ENCODE peak calls at places on chromosomes 13 and 19, in ten cellular contexts. P is right cardiac atrium; I is K562; X is naive thymus-derived CD4-positive, alpha-beta T cell; S is SJSA1; L is SK-N-SH; M is upper lobe of right lung; D is SJCRH30; V is esophagus muscularis mucosa; O is CD8-positive, alpha-beta T cell. C is an unnamed sample.

GRCh38 chr13:95494082-95494681 is 58.3 kb upstream of the CLDN10 start:
- DNase-seq in P (no peak), I (peak; percentile 59), X (no peak), S (peak; percentile 44), L (peak; percentile 62), M (no peak), D (peak; percentile 78), V (no peak), O (no peak), C (peak; percentile 32)

GRCh38 chr19:43726736-43727592 is 11.1 kb downstream of the IRGC start:
- DNase-seq in P (peak; percentile 70), I (no peak), X (no peak), S (no peak), L (no peak), M (no peak), D (no peak), V (no peak), O (no peak), C (no peak)

GRCh38 chr13:90232291-90232690 is 1115.2 kb upstream of the MIR17HG start:
- DNase-seq in P (no peak), I (no peak), X (no peak), S (no peak), L (no peak), M (no peak), D (no peak), V (no peak), O (no peak), C (no peak)

GRCh38 chr13:23430664-23431063 is 2.8 kb downstream of the SACS start:
- DNase-seq in P (no peak), I (no peak), X (no peak), S (no peak), L (peak; percentile 36), M (no peak), D (no peak), V (peak; percentile 17), O (no peak), C (no peak)

GRCh38 chr19:3423183-3423829 is 56.9 kb downstream of the NFIC start:
- DNase-seq in P (peak; percentile 87), I (peak; percentile 61), X (no peak), S (no peak), L (peak; percentile 85), M (no peak), D (no peak), V (no peak), O (no peak), C (peak; percentile 73)

GRCh38 chr19:49920624-49921363 is 8.2 kb upstream of the ATF5 start:
- DNase-seq in P (no peak), I (no peak), X (no peak), S (no peak), L (no peak), M (no peak), D (no peak), V (no peak), O (no peak), C (no peak)

GRCh38 chr13:30806784-30807183 is 71.4 kb downstream of the ALOX5AP start:
- DNase-seq in P (no peak), I (no peak), X (no peak), S (no peak), L (no peak), M (no peak), D (no peak), V (no peak), O (no peak), C (no peak)

GRCh38 chr13:101811881-101812280 is 359.4 kb downstream of the ITGBL1 start:
- DNase-seq in P (no peak), I (no peak), X (no peak), S (no peak), L (no peak), M (no peak), D (no peak), V (no peak), O (no peak), C (no peak)

GRCh38 chr13:24207841-24208240 is 47.3 kb downstream of the SPATA13 start:
- DNase-seq in P (no peak), I (no peak), X (no peak), S (no peak), L (no peak), M (no peak), D (no peak), V (no peak), O (no peak), C (no peak)

GRCh38 chr19:52922841-52923781 is at the start of gene ZNF888:
- DNase-seq in P (peak; percentile 95), I (peak; percentile 88), X (peak; percentile 66), S (peak; percentile 84), L (peak; percentile 91), M (peak; percentile 96), D (peak; percentile 87), V (peak; percentile 98), O (peak; percentile 74), C (peak; percentile 83)

GRCh38 chr13:20127563-20128458 is 33.0 kb downstream of the GJA3 start:
- DNase-seq in P (peak; percentile 86), I (no peak), X (no peak), S (peak; percentile 54), L (peak; percentile 87), M (peak; percentile 88), D (peak; percentile 64), V (no peak), O (no peak), C (peak; percentile 67)

GRCh38 chr13:47066261-47066660 is 169.4 kb upstream of the HTR2A start:
- DNase-seq in P (no peak), I (no peak), X (no peak), S (no peak), L (no peak), M (no peak), D (no peak), V (no peak), O (no peak), C (no peak)

GRCh38 chr13:106117640-106118039 is 417.8 kb downstream of the EFNB2 start:
- DNase-seq in P (no peak), I (no peak), X (no peak), S (no peak), L (no peak), M (no peak), D (no peak), V (no peak), O (no peak), C (no peak)

GRCh38 chr13:31282741-31283455 is 83.1 kb downstream of the B3GLCT start:
- DNase-seq in P (no peak), I (no peak), X (no peak), S (no peak), L (no peak), M (no peak), D (no peak), V (no peak), O (no peak), C (no peak)

DNA sequence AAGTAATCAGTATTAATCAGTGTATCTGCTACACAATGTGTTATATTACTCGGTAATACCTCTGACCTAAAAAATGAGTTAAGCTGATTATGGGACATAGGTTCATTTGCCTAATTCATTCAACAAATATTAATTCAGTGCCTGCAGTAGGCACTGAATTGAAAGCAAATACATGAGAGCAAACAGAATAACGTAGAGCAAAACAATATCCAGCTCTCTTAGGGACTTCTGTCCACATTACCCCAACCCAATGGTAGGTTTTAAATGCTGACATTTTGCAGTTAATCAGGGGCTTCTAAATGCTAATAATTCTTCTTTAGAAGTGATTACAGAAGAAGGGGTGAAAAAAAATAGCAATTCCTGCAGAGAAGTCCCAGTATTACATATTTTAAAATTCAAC is 4.9 kb downstream of the RCBTB2 start:
- DNase-seq in P (no peak), I (no peak), X (no peak), S (no peak), L (no peak), M (no peak), D (no peak), V (no peak), O (no peak), C (no peak)
- H3K4me3 ChIP-seq in P (peak overlapping the region; percentile 42), I (no peak overlapping the region), X (no peak overlapping the region), S (no peak overlapping the region), L (no peak overlapping the region), M (no peak overlapping the region), D (no peak overlapping the region), V (no peak overlapping the region), O (no peak overlapping the region), C (no peak overlapping the region)

DNA sequence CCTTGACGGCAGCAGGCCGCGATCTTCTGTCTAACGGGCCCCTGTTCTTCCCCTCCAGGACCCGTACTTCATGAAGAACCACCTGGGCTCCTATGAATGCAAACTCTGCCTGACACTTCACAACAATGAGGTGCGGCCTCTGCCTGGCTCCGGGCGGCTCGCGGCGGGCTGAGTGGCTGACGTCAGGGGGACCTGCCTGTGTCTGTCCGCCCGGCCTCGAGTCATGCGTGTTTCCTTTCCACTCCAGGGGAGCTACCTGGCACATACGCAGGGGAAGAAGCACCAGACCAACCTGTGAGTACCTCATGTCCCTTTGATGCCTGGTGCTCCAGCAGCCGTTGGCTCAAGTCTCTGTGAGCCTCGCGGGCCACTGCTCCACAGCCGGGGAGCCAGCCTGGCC is 4.6 kb upstream of the AMH start:
- DNase-seq in P (no peak), I (no peak), X (no peak), S (no peak), L (peak; percentile 24), M (no peak), D (no peak), V (no peak), O (no peak), C (no peak)
- H3K4me1 ChIP-seq in P (peaks cover 15% of the 10 kb centered on the region), I (peaks cover 78% of the 10 kb centered on the region), X (peaks cover 33% of the 10 kb centered on the region), S (peaks cover 10% of the 10 kb centered on the region), L (peaks cover 15% of the 10 kb centered on the region), M (peaks cover 38% of the 10 kb centered on the region), D (no peaks in the 10 kb centered on the region), V (peaks cover 37% of the 10 kb centered on the region), O (peaks cover 38% of the 10 kb centered on the region), C (peaks cover 9% of the 10 kb centered on the region)

DNA sequence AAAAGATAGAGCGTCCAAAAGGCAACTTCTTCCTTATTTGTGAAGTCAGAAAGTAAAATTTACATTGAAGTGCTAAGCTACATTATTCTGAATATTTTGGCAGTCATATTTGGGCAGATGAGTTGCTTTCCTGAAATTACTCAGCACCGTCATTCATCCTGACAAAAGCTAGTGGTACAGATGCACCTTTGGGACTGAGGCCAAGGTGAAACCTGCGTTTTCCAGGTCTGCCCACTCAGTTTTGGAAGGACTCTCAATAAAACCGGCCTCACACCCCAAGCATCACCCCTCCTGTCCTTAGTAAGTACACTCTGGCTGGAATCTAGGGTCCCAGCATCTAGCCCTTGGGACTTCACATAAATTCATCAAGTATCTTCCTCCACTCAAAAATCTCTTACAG is 187.5 kb downstream of the TM9SF2 start:
- DNase-seq in P (no peak), I (no peak), X (no peak), S (no peak), L (no peak), M (no peak), D (no peak), V (no peak), O (no peak), C (no peak)
- H3K4me3 ChIP-seq in P (no peak overlapping the region), I (no peak overlapping the region), X (no peak overlapping the region), S (no peak overlapping the region), L (no peak overlapping the region), M (no peak overlapping the region), D (no peak overlapping the region), V (no peak overlapping the region), O (no peak overlapping the region), C (no peak overlapping the region)

DNA sequence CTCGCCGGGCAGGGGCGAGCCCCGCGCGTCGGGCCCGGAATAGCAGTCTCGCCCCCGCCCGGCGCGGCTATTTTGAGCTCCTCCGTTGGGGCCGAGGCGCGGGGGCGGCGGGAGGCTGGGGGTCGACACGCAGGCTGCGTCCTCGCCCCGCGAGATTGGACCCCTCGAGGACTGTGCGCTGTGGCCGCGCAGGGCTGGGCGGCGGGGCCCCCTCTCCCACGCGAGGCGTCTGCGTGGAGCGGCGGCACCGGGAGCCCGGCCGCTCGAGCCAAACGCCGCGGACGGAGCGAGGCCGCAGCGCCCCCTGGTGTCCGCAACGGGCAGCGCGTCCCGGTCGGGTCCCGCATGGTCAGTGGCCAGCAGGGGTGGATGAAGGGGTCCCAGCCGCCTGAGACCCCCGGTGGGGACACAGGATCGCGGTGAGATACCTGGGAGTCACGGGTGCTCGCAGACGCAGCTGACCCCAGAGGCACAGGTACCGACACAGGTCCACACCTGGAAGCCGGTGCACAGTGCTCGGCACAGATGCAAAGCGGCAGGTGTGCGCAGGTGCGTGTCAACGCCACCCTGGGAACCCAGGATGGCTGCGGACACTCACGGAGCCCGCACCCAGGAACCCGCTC is 2.2 kb upstream of the CIRBP start:
- DNase-seq in P (peak; percentile 91), I (peak; percentile 41), X (peak; percentile 49), S (peak; percentile 97), L (peak; percentile 85), M (peak; percentile 90), D (peak; percentile 68), V (no peak), O (no peak), C (peak; percentile 74)
- H3K4me1 ChIP-seq in P (peaks cover 14% of the 10 kb centered on the region), I (peaks cover 94% of the 10 kb centered on the region), X (peaks cover 52% of the 10 kb centered on the region), S (peaks cover 71% of the 10 kb centered on the region), L (peaks cover 45% of the 10 kb centered on the region), M (peaks cover 63% of the 10 kb centered on the region), D (peaks cover 38% of the 10 kb centered on the region), V (peaks cover 80% of the 10 kb centered on the region), O (peaks cover 67% of the 10 kb centered on the region), C (peaks cover 45% of the 10 kb centered on the region)